ENCODE peak calls at places on chromosomes 2 and 18, in eight cellular contexts. One of them, this sample, is unnamed.

GRCh38 chr2:102032368-102033027 is 40.7 kb downstream of the IL1R2 start:
- DNase-seq in esophagus muscularis mucosa: no peak
- DNase-seq in K562: no peak
- DNase-seq in sigmoid colon: no peak
- DNase-seq in H1: no peak
- DNase-seq in prostate gland: no peak
- DNase-seq in stomach: no peak
- DNase-seq in breast epithelium: no peak
- DNase-seq in this sample: no peak

GRCh38 chr2:106104332-106105062 is 89.6 kb downstream of the UXS1 start:
- DNase-seq in sigmoid colon: no peak
- DNase-seq in K562: peak; percentile 80
- DNase-seq in H1: peak; percentile 67
- DNase-seq in esophagus muscularis mucosa: peak; percentile 92
- DNase-seq in breast epithelium: no peak
- DNase-seq in prostate gland: peak; percentile 58
- DNase-seq in stomach: peak; percentile 74
- DNase-seq in this sample: peak; percentile 24

GRCh38 chr2:118459425-118459824 is 371.2 kb downstream of the INSIG2 start:
- DNase-seq in stomach: no peak
- DNase-seq in breast epithelium: no peak
- DNase-seq in sigmoid colon: no peak
- DNase-seq in prostate gland: no peak
- DNase-seq in esophagus muscularis mucosa: no peak
- DNase-seq in H1: no peak
- DNase-seq in K562: no peak
- DNase-seq in this sample: no peak

GRCh38 chr18:374735-375168 is 106.9 kb upstream of the THOC1 start:
- DNase-seq in breast epithelium: no peak
- DNase-seq in stomach: no peak
- DNase-seq in H1: no peak
- DNase-seq in prostate gland: no peak
- DNase-seq in sigmoid colon: peak; percentile 86
- DNase-seq in K562: no peak
- DNase-seq in esophagus muscularis mucosa: no peak
- DNase-seq in this sample: no peak

GRCh38 chr2:188473306-188473705 is 181.6 kb downstream of the GULP1 start:
- DNase-seq in sigmoid colon: no peak
- DNase-seq in prostate gland: no peak
- DNase-seq in breast epithelium: no peak
- DNase-seq in esophagus muscularis mucosa: no peak
- DNase-seq in stomach: no peak
- DNase-seq in K562: no peak
- DNase-seq in H1: no peak
- DNase-seq in this sample: no peak

GRCh38 chr2:214839464-214839863 is 30.0 kb upstream of the BARD1 start:
- DNase-seq in H1: no peak
- DNase-seq in breast epithelium: no peak
- DNase-seq in stomach: no peak
- DNase-seq in sigmoid colon: no peak
- DNase-seq in K562: no peak
- DNase-seq in esophagus muscularis mucosa: no peak
- DNase-seq in prostate gland: no peak
- DNase-seq in this sample: no peak

GRCh38 chr2:159612255-159612901 is 4.0 kb downstream of the BAZ2B start:
- DNase-seq in stomach: no peak
- DNase-seq in esophagus muscularis mucosa: no peak
- DNase-seq in prostate gland: no peak
- DNase-seq in sigmoid colon: no peak
- DNase-seq in breast epithelium: no peak
- DNase-seq in H1: no peak
- DNase-seq in K562: peak; percentile 16
- DNase-seq in this sample: no peak

GRCh38 chr18:44507729-44508325 is 172.9 kb upstream of the SETBP1 start:
- DNase-seq in esophagus muscularis mucosa: no peak
- DNase-seq in stomach: no peak
- DNase-seq in breast epithelium: no peak
- DNase-seq in sigmoid colon: no peak
- DNase-seq in prostate gland: no peak
- DNase-seq in K562: no peak
- DNase-seq in H1: no peak
- DNase-seq in this sample: no peak

GRCh38 chr18:57004366-57005121 is 142.3 kb upstream of the BOD1L2 start:
- DNase-seq in stomach: no peak
- DNase-seq in K562: no peak
- DNase-seq in sigmoid colon: no peak
- DNase-seq in esophagus muscularis mucosa: no peak
- DNase-seq in H1: no peak
- DNase-seq in prostate gland: no peak
- DNase-seq in breast epithelium: no peak
- DNase-seq in this sample: peak; percentile 47

GRCh38 chr2:112162341-112162740 is 24.2 kb downstream of the FBLN7 start:
- DNase-seq in breast epithelium: no peak
- DNase-seq in stomach: no peak
- DNase-seq in prostate gland: no peak
- DNase-seq in sigmoid colon: no peak
- DNase-seq in H1: no peak
- DNase-seq in K562: no peak
- DNase-seq in esophagus muscularis mucosa: no peak
- DNase-seq in this sample: no peak

GRCh38 chr18:9735238-9735637 is 27.1 kb downstream of the RAB31 start:
- DNase-seq in esophagus muscularis mucosa: no peak
- DNase-seq in stomach: no peak
- DNase-seq in sigmoid colon: no peak
- DNase-seq in K562: no peak
- DNase-seq in prostate gland: no peak
- DNase-seq in breast epithelium: no peak
- DNase-seq in H1: no peak
- DNase-seq in this sample: no peak

GRCh38 chr2:201680743-201681142 is 17.7 kb downstream of the MPP4 start:
- DNase-seq in breast epithelium: no peak
- DNase-seq in stomach: no peak
- DNase-seq in sigmoid colon: no peak
- DNase-seq in prostate gland: no peak
- DNase-seq in H1: peak; percentile 85
- DNase-seq in K562: peak; percentile 61
- DNase-seq in esophagus muscularis mucosa: peak; percentile 47
- DNase-seq in this sample: no peak

GRCh38 chr2:201674794-201675193 is 23.6 kb downstream of the MPP4 start:
- DNase-seq in K562: no peak
- DNase-seq in stomach: no peak
- DNase-seq in breast epithelium: no peak
- DNase-seq in sigmoid colon: no peak
- DNase-seq in esophagus muscularis mucosa: peak; percentile 57
- DNase-seq in H1: no peak
- DNase-seq in prostate gland: no peak
- DNase-seq in this sample: no peak

GRCh38 chr2:201678442-201678841 is 20.0 kb downstream of the MPP4 start:
- DNase-seq in prostate gland: no peak
- DNase-seq in stomach: no peak
- DNase-seq in K562: no peak
- DNase-seq in esophagus muscularis mucosa: peak; percentile 89
- DNase-seq in breast epithelium: no peak
- DNase-seq in H1: no peak
- DNase-seq in sigmoid colon: no peak
- DNase-seq in this sample: no peak

GRCh38 chr2:201674298-201674697 is 24.1 kb downstream of the MPP4 start:
- DNase-seq in prostate gland: no peak
- DNase-seq in esophagus muscularis mucosa: no peak
- DNase-seq in H1: no peak
- DNase-seq in breast epithelium: no peak
- DNase-seq in K562: no peak
- DNase-seq in sigmoid colon: no peak
- DNase-seq in stomach: no peak
- DNase-seq in this sample: no peak

GRCh38 chr2:201675454-201675853 is 23.0 kb downstream of the MPP4 start:
- DNase-seq in sigmoid colon: no peak
- DNase-seq in esophagus muscularis mucosa: no peak
- DNase-seq in prostate gland: no peak
- DNase-seq in breast epithelium: no peak
- DNase-seq in K562: no peak
- DNase-seq in stomach: no peak
- DNase-seq in H1: no peak
- DNase-seq in this sample: no peak
- H3K27ac ChIP-seq in sigmoid colon: no peak overlapping the region
- H3K27ac ChIP-seq in esophagus muscularis mucosa: no peak overlapping the region
- H3K27ac ChIP-seq in prostate gland: no peak overlapping the region
- H3K27ac ChIP-seq in breast epithelium: no peak overlapping the region
- H3K27ac ChIP-seq in K562: no peak overlapping the region
- H3K27ac ChIP-seq in stomach: no peak overlapping the region
- H3K27ac ChIP-seq in H1: no peak overlapping the region
- H3K27ac ChIP-seq in this sample: no peak overlapping the region

GRCh38 chr2:142869461-142870106 is 7.9 kb upstream of the KYNU start:
- DNase-seq in breast epithelium: no peak
- DNase-seq in esophagus muscularis mucosa: no peak
- DNase-seq in stomach: no peak
- DNase-seq in H1: no peak
- DNase-seq in prostate gland: no peak
- DNase-seq in K562: no peak
- DNase-seq in sigmoid colon: no peak
- DNase-seq in this sample: no peak

GRCh38 chr2:142867161-142867560 is 10.3 kb upstream of the KYNU start:
- DNase-seq in esophagus muscularis mucosa: no peak
- DNase-seq in H1: no peak
- DNase-seq in prostate gland: no peak
- DNase-seq in stomach: no peak
- DNase-seq in K562: no peak
- DNase-seq in sigmoid colon: no peak
- DNase-seq in breast epithelium: no peak
- DNase-seq in this sample: no peak

GRCh38 chr2:142870516-142870915 is 6.9 kb upstream of the KYNU start:
- DNase-seq in sigmoid colon: no peak
- DNase-seq in K562: no peak
- DNase-seq in stomach: no peak
- DNase-seq in esophagus muscularis mucosa: no peak
- DNase-seq in breast epithelium: no peak
- DNase-seq in prostate gland: no peak
- DNase-seq in H1: no peak
- DNase-seq in this sample: no peak

GRCh38 chr2:142866426-142866825 is 11.0 kb upstream of the KYNU start:
- DNase-seq in breast epithelium: no peak
- DNase-seq in K562: no peak
- DNase-seq in esophagus muscularis mucosa: no peak
- DNase-seq in stomach: no peak
- DNase-seq in prostate gland: no peak
- DNase-seq in H1: no peak
- DNase-seq in sigmoid colon: no peak
- DNase-seq in this sample: no peak

GRCh38 chr2:142868281-142868762 is 9.1 kb upstream of the KYNU start:
- DNase-seq in stomach: peak; percentile 77
- DNase-seq in esophagus muscularis mucosa: no peak
- DNase-seq in breast epithelium: peak; percentile 62
- DNase-seq in sigmoid colon: peak; percentile 81
- DNase-seq in H1: no peak
- DNase-seq in prostate gland: peak; percentile 14
- DNase-seq in K562: no peak
- DNase-seq in this sample: no peak
- TF ChIP-seq POLR2AphosphoS5 in stomach: no peak
- TF ChIP-seq POLR2AphosphoS5 in esophagus muscularis mucosa: peak; percentile 15
- TF ChIP-seq POLR2AphosphoS5 in breast epithelium: no peak
- TF ChIP-seq POLR2AphosphoS5 in sigmoid colon: no peak
- TF ChIP-seq POLR2AphosphoS5 in H1: no peak
- TF ChIP-seq POLR2AphosphoS5 in prostate gland: no peak
- TF ChIP-seq POLR2AphosphoS5 in K562: no peak
- TF ChIP-seq POLR2AphosphoS5 in this sample: no peak

GRCh38 chr2:23422089-23423061 is 37.4 kb downstream of the KLHL29 start:
- DNase-seq in esophagus muscularis mucosa: no peak
- DNase-seq in stomach: no peak
- DNase-seq in K562: no peak
- DNase-seq in breast epithelium: no peak
- DNase-seq in sigmoid colon: no peak
- DNase-seq in H1: no peak
- DNase-seq in prostate gland: no peak
- DNase-seq in this sample: no peak
- H3K4me3 ChIP-seq in esophagus muscularis mucosa: no peak overlapping the region
- H3K4me3 ChIP-seq in stomach: no peak overlapping the region
- H3K4me3 ChIP-seq in K562: no peak overlapping the region
- H3K4me3 ChIP-seq in breast epithelium: no peak overlapping the region
- H3K4me3 ChIP-seq in sigmoid colon: no peak overlapping the region
- H3K4me3 ChIP-seq in H1: no peak overlapping the region
- H3K4me3 ChIP-seq in prostate gland: no peak overlapping the region
- H3K4me3 ChIP-seq in this sample: no peak overlapping the region

GRCh38 chr18:46345181-46345465 is 240.9 kb downstream of the HAUS1 start:
- DNase-seq in esophagus muscularis mucosa: no peak
- DNase-seq in stomach: no peak
- DNase-seq in breast epithelium: no peak
- DNase-seq in sigmoid colon: peak; percentile 40
- DNase-seq in prostate gland: no peak
- DNase-seq in K562: no peak
- DNase-seq in H1: no peak
- DNase-seq in this sample: no peak

GRCh38 chr18:46341989-46342525 is 237.9 kb downstream of the HAUS1 start:
- DNase-seq in sigmoid colon: peak; percentile 27
- DNase-seq in stomach: no peak
- DNase-seq in prostate gland: no peak
- DNase-seq in H1: no peak
- DNase-seq in esophagus muscularis mucosa: no peak
- DNase-seq in K562: no peak
- DNase-seq in breast epithelium: no peak
- DNase-seq in this sample: no peak

GRCh38 chr18:46343940-46344372 is 239.8 kb downstream of the HAUS1 start:
- DNase-seq in sigmoid colon: peak; percentile 65
- DNase-seq in esophagus muscularis mucosa: no peak
- DNase-seq in K562: peak; percentile 8
- DNase-seq in prostate gland: peak; percentile 37
- DNase-seq in breast epithelium: no peak
- DNase-seq in H1: peak; percentile 61
- DNase-seq in stomach: no peak
- DNase-seq in this sample: no peak

GRCh38 chr18:46344416-46345180 is 240.4 kb downstream of the HAUS1 start:
- DNase-seq in esophagus muscularis mucosa: no peak
- DNase-seq in breast epithelium: no peak
- DNase-seq in prostate gland: no peak
- DNase-seq in sigmoid colon: peak; percentile 43
- DNase-seq in H1: no peak
- DNase-seq in K562: no peak
- DNase-seq in stomach: no peak
- DNase-seq in this sample: no peak

GRCh38 chr18:46343456-46343855 is 239.3 kb downstream of the HAUS1 start:
- DNase-seq in esophagus muscularis mucosa: no peak
- DNase-seq in prostate gland: no peak
- DNase-seq in stomach: no peak
- DNase-seq in sigmoid colon: peak; percentile 25
- DNase-seq in breast epithelium: no peak
- DNase-seq in H1: no peak
- DNase-seq in K562: no peak
- DNase-seq in this sample: no peak
- H3K27ac ChIP-seq in esophagus muscularis mucosa: no peak overlapping the region
- H3K27ac ChIP-seq in prostate gland: no peak overlapping the region
- H3K27ac ChIP-seq in stomach: no peak overlapping the region
- H3K27ac ChIP-seq in sigmoid colon: no peak overlapping the region
- H3K27ac ChIP-seq in breast epithelium: no peak overlapping the region
- H3K27ac ChIP-seq in H1: no peak overlapping the region
- H3K27ac ChIP-seq in K562: no peak overlapping the region
- H3K27ac ChIP-seq in this sample: no peak overlapping the region

This sample was measured in SK-N-MC.